ENCODE peak calls at places on chromosomes 7 and 10, in five cellular contexts. W, O, I, B and J are unnamed samples.

GRCh38 chr10:17228081-17229015 is at the start of gene VIM:
- DNase-seq in B (no peak), W (peak), O (peak), I (peak), J (peak)

GRCh38 chr7:148535227-148535626 is 55.3 kb upstream of the C7orf33 start:
- DNase-seq in B (no peak), I (peak), W (no peak), O (peak), J (peak)

GRCh38 chr7:113113912-113114311 is 4.4 kb downstream of the SMIM30 start:
- DNase-seq in I (no peak), O (no peak), B (no peak), W (no peak), J (no peak)

GRCh38 chr10:79347894-79348639 is 798 bp downstream of the PPIF start:
- DNase-seq in I (peak), W (peak), B (peak), O (peak), J (peak)

GRCh38 chr7:158110661-158111555 is 476.7 kb downstream of the PTPRN2 start:
- DNase-seq in B (no peak), O (no peak), W (no peak), I (no peak), J (no peak)

GRCh38 chr7:155058861-155059355 is 11.2 kb upstream of the HTR5A start:
- DNase-seq in B (no peak), I (no peak), W (no peak), O (no peak), J (no peak)

GRCh38 chr7:128908750-128909385 is 1.6 kb downstream of the KCP start:
- DNase-seq in I (no peak), W (peak), O (no peak), B (no peak), J (no peak)

GRCh38 chr7:19707240-19707639 is 1.6 kb downstream of the POLR1F start:
- DNase-seq in W (no peak), I (no peak), O (peak), B (no peak), J (no peak)

GRCh38 chr10:49508249-49508648 is 30.7 kb downstream of the ERCC6 start:
- DNase-seq in I (no peak), B (no peak), W (no peak), O (no peak), J (no peak)

GRCh38 chr7:105638324-105638723 is 57.0 kb upstream of the EFCAB10 start:
- DNase-seq in I (no peak), W (no peak), B (no peak), O (no peak), J (no peak)

GRCh38 chr7:8908889-8909288 is 475.5 kb downstream of the NXPH1 start:
- DNase-seq in O (no peak), I (no peak), W (no peak), B (no peak), J (no peak)

GRCh38 chr10:78336402-78336791 is 302.7 kb downstream of the RPS24 start:
- DNase-seq in O (peak), B (no peak), W (peak), I (no peak), J (no peak)

GRCh38 chr10:74502963-74503608 is 323.3 kb upstream of the KAT6B start:
- DNase-seq in W (no peak), B (no peak), O (peak), I (no peak), J (no peak)

GRCh38 chr10:28946479-28946878 is 269.2 kb downstream of the BAMBI start:
- DNase-seq in W (no peak), O (peak), B (no peak), I (no peak), J (no peak)

GRCh38 chr7:5387711-5388245 is 35.9 kb downstream of the TNRC18 start:
- DNase-seq in B (no peak), O (no peak), I (no peak), W (no peak), J (no peak)

GRCh38 chr10:98620503-98620902 is 173.8 kb upstream of the HPS1 start:
- DNase-seq in I (no peak), W (no peak), O (no peak), B (no peak), J (no peak)

GRCh38 chr10:95451568-95452524 is 109.3 kb downstream of the SORBS1 start:
- DNase-seq in W (no peak), O (no peak), I (no peak), B (no peak), J (no peak)

GRCh38 chr7:116588225-116588624 is 63.4 kb downstream of the CAV1 start:
- DNase-seq in I (no peak), B (no peak), O (peak), W (no peak), J (no peak)

GRCh38 chr10:26879744-26880143 is 19.0 kb upstream of the ABI1 start:
- DNase-seq in I (peak), B (peak), O (no peak), W (no peak), J (no peak)

GRCh38 chr7:23490357-23491131 is 20.3 kb upstream of the IGF2BP3 start:
- DNase-seq in B (peak), O (no peak), I (peak), W (no peak), J (peak)